ENCODE peak calls at places on chromosomes 16 and 17, in four cellular contexts. S is NAMALWA, L is left lung, U is EH. J is an unnamed sample.

GRCh38 chr17:17694229-17695081 is 13.2 kb downstream of the RAI1 start:
- DNase-seq in S (peak; percentile 46), L (peak; percentile 90), U (peak; percentile 71), J (peak; percentile 88)

GRCh38 chr16:86722970-86723369 is 144.6 kb downstream of the FOXL1 start:
- DNase-seq in S (no peak), L (no peak), U (peak; percentile 19), J (no peak)

GRCh38 chr17:66373944-66374817 is 71.8 kb downstream of the PRKCA start:
- DNase-seq in S (no peak), L (no peak), U (peak; percentile 37), J (no peak)

GRCh38 chr16:30399435-30400186 is 4.4 kb downstream of the ZNF48 start:
- DNase-seq in S (no peak), L (no peak), U (no peak), J (no peak)

GRCh38 chr17:147796-148740 is 10.7 kb downstream of the SCGB1C2 start:
- DNase-seq in S (no peak), L (peak; percentile 45), U (no peak), J (peak; percentile 35)

GRCh38 chr17:82134101-82134500 is 36.1 kb upstream of the FASN start:
- DNase-seq in S (no peak), L (peak; percentile 86), U (no peak), J (no peak)

GRCh38 chr16:15770512-15770911 is 86.3 kb downstream of the MYH11 start:
- DNase-seq in S (no peak), L (no peak), U (peak; percentile 71), J (peak; percentile 57)

GRCh38 chr17:50834786-50835562 is 412 bp upstream of the WFIKKN2 start:
- DNase-seq in S (no peak), L (no peak), U (peak; percentile 65), J (peak; percentile 79)

GRCh38 chr17:7930841-7931631 is 710 bp downstream of the TRAPPC1 start:
- DNase-seq in S (no peak), L (no peak), U (no peak), J (no peak)

GRCh38 chr17:7840875-7841274 is 6.9 kb downstream of the KDM6B start:
- DNase-seq in S (peak; percentile 25), L (no peak), U (no peak), J (no peak)

GRCh38 chr16:59067207-59067606 is 333.1 kb upstream of the GOT2 start:
- DNase-seq in S (peak; percentile 26), L (no peak), U (no peak), J (no peak)

GRCh38 chr16:69465083-69465721 is 40.8 kb downstream of the CYB5B start:
- DNase-seq in S (no peak), L (no peak), U (peak; percentile 89), J (no peak)

GRCh38 chr16:88783391-88784073 is 1.5 kb downstream of the PIEZO1 start:
- DNase-seq in S (no peak), L (peak; percentile 77), U (peak; percentile 59), J (no peak)

GRCh38 chr17:28916302-28916934 is 13.5 kb upstream of the DHRS13 start:
- DNase-seq in S (peak; percentile 62), L (no peak), U (peak; percentile 52), J (no peak)

GRCh38 chr17:27290916-27291598 is 2.9 kb upstream of the WSB1 start:
- DNase-seq in S (no peak), L (no peak), U (no peak), J (no peak)

GRCh38 chr16:73189132-73189531 is 141.2 kb upstream of the ZFHX3 start:
- DNase-seq in S (no peak), L (no peak), U (no peak), J (no peak)

GRCh38 chr17:82285141-82285540 is 11.6 kb upstream of the CSNK1D start:
- DNase-seq in S (no peak), L (no peak), U (no peak), J (no peak)

GRCh38 chr16:20675488-20676267 is 21.8 kb downstream of the ACSM1 start:
- DNase-seq in S (peak; percentile 28), L (no peak), U (peak; percentile 1), J (no peak)

GRCh38 chr17:72063262-72063661 is 57.6 kb upstream of the SOX9 start:
- DNase-seq in S (no peak), L (no peak), U (no peak), J (no peak)

GRCh38 chr17:50841949-50842354 is 6.6 kb downstream of the WFIKKN2 start:
- DNase-seq in S (peak; percentile 67), L (peak; percentile 83), U (peak; percentile 74), J (peak; percentile 91)

GRCh38 chr16:79299154-79299799 is 301.3 kb downstream of the MAF start:
- DNase-seq in S (no peak), L (no peak), U (no peak), J (no peak)

GRCh38 chr16:26856271-26856670 is 210.5 kb upstream of the C16orf82 start:
- DNase-seq in S (no peak), L (no peak), U (no peak), J (no peak)

GRCh38 chr17:82767041-82767754 is 15.3 kb downstream of the TBCD start:
- DNase-seq in S (peak; percentile 70), L (no peak), U (peak; percentile 49), J (no peak)

GRCh38 chr16:69077251-69077650 is 28.2 kb upstream of the HAS3 start:
- DNase-seq in S (no peak), L (no peak), U (no peak), J (no peak)

GRCh38 chr17:78200451-78200850 is 13.3 kb downstream of the AFMID start:
- DNase-seq in S (no peak), L (no peak), U (no peak), J (no peak)

GRCh38 chr17:46892192-46892703 is 30.7 kb upstream of the GOSR2 start:
- DNase-seq in S (no peak), L (no peak), U (no peak), J (no peak)

GRCh38 chr17:82238562-82239201 is 9.8 kb downstream of the SLC16A3 start:
- DNase-seq in S (no peak), L (peak; percentile 94), U (peak; percentile 95), J (peak; percentile 85)

GRCh38 chr16:51807551-51807950 is 656.5 kb upstream of the SALL1 start:
- DNase-seq in S (no peak), L (no peak), U (peak; percentile 8), J (no peak)

GRCh38 chr16:78108451-78108850 is 9.0 kb downstream of the WWOX start:
- DNase-seq in S (no peak), L (no peak), U (no peak), J (no peak)

GRCh38 chr17:70716551-70716950 is 547.2 kb downstream of the KCNJ2 start:
- DNase-seq in S (no peak), L (no peak), U (no peak), J (no peak)

GRCh38 chr17:57370051-57370581 is 113.8 kb downstream of the MSI2 start:
- DNase-seq in S (no peak), L (no peak), U (peak; percentile 82), J (no peak)

GRCh38 chr16:82796047-82796446 is 169.3 kb downstream of the CDH13 start:
- DNase-seq in S (no peak), L (no peak), U (no peak), J (no peak)

J was measured in aorta.